ENCODE peak calls at places on chromosomes 1 and 21, in four cellular contexts. S is neural progenitor cell; B is AG10803; F is CD4-positive, alpha-beta T cell. U is an unnamed sample.

GRCh38 chr1:117674521-117675400 is 68.9 kb downstream of the TENT5C start:
- DNase-seq in S (no peak), B (peak), F (peak), U (no peak)

GRCh38 chr21:44530903-44531605 is 8.9 kb downstream of the KRTAP10-1 start:
- DNase-seq in S (no peak), B (no peak), F (no peak), U (no peak)

GRCh38 chr21:45939521-45940045 is 42.0 kb upstream of the COL6A1 start:
- DNase-seq in S (no peak), B (no peak), F (no peak), U (no peak)

GRCh38 chr1:200337410-200337809 is 72.4 kb downstream of the ZNF281 start:
- DNase-seq in S (no peak), B (no peak), F (no peak), U (no peak)

GRCh38 chr1:113783254-113784103 is 24.2 kb upstream of the PHTF1 start:
- DNase-seq in S (no peak), B (peak), F (no peak), U (peak)

GRCh38 chr1:150613061-150613920 is 16.1 kb downstream of the ENSA start:
- DNase-seq in S (no peak), B (peak), F (no peak), U (peak)

GRCh38 chr21:14833221-14833620 is 231.6 kb downstream of the NRIP1 start:
- DNase-seq in S (no peak), B (no peak), F (no peak), U (no peak)

GRCh38 chr1:153190373-153190772 is 12.9 kb upstream of the LELP1 start:
- DNase-seq in S (no peak), B (no peak), F (no peak), U (peak)

GRCh38 chr1:33456302-33456886 is 16.1 kb upstream of the ZSCAN20 start:
- DNase-seq in S (no peak), B (no peak), F (no peak), U (no peak)

GRCh38 chr1:169368406-169368769 is 393 bp downstream of the BLZF1 start:
- DNase-seq in S (peak), B (peak), F (peak), U (no peak)

GRCh38 chr21:33070921-33071877 is 1.3 kb downstream of the OLIG1 start:
- DNase-seq in S (peak), B (no peak), F (no peak), U (peak)

GRCh38 chr1:2786329-2787162 is 14.9 kb downstream of the TTC34 start:
- DNase-seq in S (peak), B (no peak), F (peak), U (peak)
- TF ChIP-seq CTCF in S (peak), B (no peak), F (peak), U (peak)

GRCh38 chr1:54125671-54126070 is 27.1 kb downstream of the CDCP2 start:
- DNase-seq in S (peak), B (no peak), F (no peak), U (peak)
- TF ChIP-seq CTCF in S (peak), B (peak), F (no peak), U (no peak)

DNA sequence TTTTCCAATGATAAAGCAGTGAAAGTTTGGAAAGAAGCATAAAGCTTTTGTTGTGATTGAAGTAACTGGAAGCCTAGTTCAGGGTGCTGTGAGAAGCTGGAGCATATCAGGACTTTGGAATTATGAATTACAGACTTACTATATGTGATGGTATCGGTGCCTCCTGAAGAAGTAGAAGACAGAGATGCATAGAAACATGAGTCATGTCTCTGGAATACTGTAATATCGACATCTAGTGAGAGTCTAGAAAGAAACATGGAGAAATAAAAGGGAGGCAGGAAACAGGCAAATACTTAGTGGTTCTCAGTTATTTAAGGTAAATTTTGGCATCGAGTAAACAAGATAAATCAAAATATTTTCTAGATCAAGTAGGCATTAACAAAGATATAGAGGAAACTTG is 103.0 kb downstream of the CAMTA1 start:
- DNase-seq in S (no peak), B (peak), F (no peak), U (no peak)
- TF ChIP-seq CTCF in S (no peak), B (no peak), F (no peak), U (no peak)

GRCh38 chr1:174165471-174166137 is 6.3 kb downstream of the RABGAP1L start:
- DNase-seq in S (no peak), B (peak), F (no peak), U (no peak)
- TF ChIP-seq CTCF in S (no peak), B (peak), F (no peak), U (no peak)

GRCh38 chr1:3430820-3431219 is 23.6 kb upstream of the ARHGEF16 start:
- DNase-seq in S (no peak), B (no peak), F (no peak), U (no peak)

GRCh38 chr1:3431686-3432085 is 22.8 kb upstream of the ARHGEF16 start:
- DNase-seq in S (no peak), B (no peak), F (no peak), U (no peak)

GRCh38 chr1:3430406-3430805 is 24.1 kb upstream of the ARHGEF16 start:
- DNase-seq in S (no peak), B (no peak), F (no peak), U (no peak)

GRCh38 chr1:3432306-3432705 is 22.2 kb upstream of the ARHGEF16 start:
- DNase-seq in S (no peak), B (no peak), F (no peak), U (no peak)

GRCh38 chr1:3431266-3431665 is 23.2 kb upstream of the ARHGEF16 start:
- DNase-seq in S (peak), B (no peak), F (no peak), U (peak)
- TF ChIP-seq CTCF in S (peak), B (peak), F (no peak), U (no peak)

DNA sequence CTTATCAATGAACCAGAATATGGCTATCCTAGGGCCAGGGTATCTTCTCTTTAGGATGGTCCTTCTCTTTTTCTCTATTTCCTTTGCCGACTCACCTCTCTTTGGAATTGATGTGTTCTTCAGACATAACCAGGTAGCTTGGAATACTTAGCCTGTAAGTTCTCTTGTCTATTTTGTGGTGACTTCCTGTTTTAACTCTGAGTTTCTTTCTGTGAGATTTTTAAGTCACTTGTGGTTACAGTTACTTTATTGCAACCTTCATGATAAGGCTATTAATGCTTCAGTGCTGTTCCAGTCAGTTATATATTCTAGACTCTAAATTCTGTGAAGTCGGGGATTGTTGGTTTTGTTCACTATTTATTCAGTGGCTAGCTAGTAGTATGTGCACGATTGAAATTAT is 46.2 kb downstream of the DISP1 start:
- DNase-seq in S (no peak), B (no peak), F (no peak), U (no peak)
- TF ChIP-seq CTCF in S (no peak), B (no peak), F (no peak), U (no peak)

DNA sequence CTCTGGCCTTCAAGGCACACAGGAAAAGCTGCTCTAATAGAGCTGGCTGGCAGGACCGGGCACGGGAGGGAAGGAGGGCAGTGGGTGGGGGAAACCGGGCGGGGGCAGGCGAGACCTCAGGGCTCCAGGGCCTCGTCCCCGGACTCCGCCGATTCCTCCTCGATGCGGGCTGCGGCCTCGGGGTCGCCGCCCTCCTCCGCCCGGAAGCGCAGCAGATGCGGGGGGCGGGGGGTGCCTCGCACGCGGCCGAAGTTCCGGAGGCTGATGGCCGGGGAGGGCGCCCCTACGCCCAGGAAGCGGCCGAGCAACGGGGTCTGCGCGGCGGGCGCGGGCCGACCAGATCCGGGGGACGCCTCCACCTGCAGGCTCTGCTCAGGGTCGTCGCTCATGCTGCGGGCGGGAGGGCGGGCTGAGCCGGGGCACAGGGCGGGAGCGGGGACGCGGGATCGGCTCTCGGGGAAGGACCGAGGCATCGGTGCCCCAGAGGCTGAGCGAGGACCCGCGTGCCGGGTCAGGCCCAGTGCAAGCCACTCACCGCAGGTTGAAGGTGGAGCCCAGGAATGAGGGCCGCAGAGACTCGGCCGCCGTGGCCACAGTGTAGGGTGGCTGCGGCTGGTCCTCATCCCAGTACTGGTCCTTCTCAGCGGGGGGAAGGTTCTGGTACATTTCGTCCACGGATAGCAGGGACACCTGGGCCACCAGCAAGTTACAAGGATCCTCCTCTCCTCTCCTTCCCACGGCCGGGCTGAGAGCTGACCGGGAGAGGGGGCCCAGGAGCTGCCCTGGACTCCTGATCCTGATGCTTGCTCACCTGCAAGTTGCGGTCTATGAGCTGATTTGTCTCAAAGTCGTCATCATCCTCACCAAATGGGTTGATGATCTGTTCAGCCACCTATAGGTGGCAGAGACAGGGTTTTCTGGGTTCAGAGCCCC is 3.6 kb downstream of the BEST4 start:
- DNase-seq in S (peak), B (no peak), F (no peak), U (peak)
- TF ChIP-seq CTCF in S (peak), B (peak), F (peak), U (no peak)

DNA sequence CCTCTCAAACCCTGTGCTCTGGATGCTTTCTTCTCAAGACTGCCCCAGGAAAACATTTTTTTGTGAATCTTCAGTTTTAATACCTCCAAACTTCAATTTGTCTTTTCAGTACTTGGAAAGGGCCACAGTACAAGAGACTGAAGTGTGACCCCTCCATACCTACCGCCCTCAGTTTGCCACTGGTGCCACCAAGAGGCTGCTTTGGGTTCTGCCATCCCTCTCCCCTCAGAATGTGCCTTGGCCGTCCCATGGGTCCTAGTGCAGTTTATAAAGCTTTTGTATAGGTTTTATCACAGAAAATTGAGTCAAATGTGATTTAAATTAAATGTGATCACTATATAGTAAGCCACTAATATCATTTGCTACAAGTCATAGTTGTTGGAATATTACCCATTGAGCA is 60.8 kb upstream of the PGD start:
- DNase-seq in S (peak), B (peak), F (no peak), U (peak)
- TF ChIP-seq CTCF in S (peak), B (peak), F (peak), U (no peak)

DNA sequence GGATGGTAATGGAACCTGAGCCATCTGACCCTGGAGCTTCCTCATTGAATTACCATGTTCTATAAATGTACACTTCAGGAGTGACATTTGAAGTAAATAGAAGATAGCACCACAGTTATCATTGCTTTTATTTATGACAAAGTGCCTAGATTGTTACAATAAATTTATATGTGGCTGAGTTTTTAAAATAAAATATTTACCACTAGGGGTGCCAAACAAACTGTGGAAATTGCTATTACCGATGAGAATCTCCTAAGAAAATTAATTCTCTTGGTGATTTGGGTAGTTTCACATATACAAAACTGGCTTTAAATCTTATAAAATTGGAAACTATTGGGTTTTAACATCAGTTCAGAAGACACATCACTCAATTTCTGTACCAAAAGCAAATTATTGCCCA is 1.4 kb upstream of the TNR start:
- DNase-seq in S (no peak), B (no peak), F (no peak), U (no peak)
- TF ChIP-seq CTCF in S (peak), B (peak), F (no peak), U (no peak)